ENCODE peak calls at places on chromosomes 13 and 19, in seven cellular contexts. F is cardiac fibroblast, Q is AG10803, A is transverse colon, W is A549, R is mucosa of descending colon, H is thoracic aorta. Z is an unnamed sample.

GRCh38 chr19:56350416-56351045 is 35.9 kb upstream of the ZSCAN5A start:
- DNase-seq in H (no peak), A (peak), Q (peak), R (no peak), F (peak), W (peak), Z (no peak)

GRCh38 chr13:49097374-49097773 is 121.7 kb downstream of the FNDC3A start:
- DNase-seq in A (no peak), H (no peak), Q (peak), W (peak), R (no peak), F (peak), Z (no peak)

GRCh38 chr19:29639086-29639485 is 26.2 kb upstream of the PLEKHF1 start:
- DNase-seq in W (no peak), F (no peak), R (no peak), Q (no peak), H (no peak), A (no peak), Z (no peak)

GRCh38 chr13:25752957-25753540 is 298.8 kb downstream of the SHISA2 start:
- DNase-seq in W (no peak), A (peak), H (peak), R (peak), Q (peak), F (peak), Z (no peak)

GRCh38 chr19:6210721-6211600 is 68.8 kb downstream of the MLLT1 start:
- DNase-seq in A (no peak), H (no peak), W (no peak), R (no peak), Q (no peak), F (no peak), Z (no peak)

GRCh38 chr19:17448190-17448967 is at the start of gene TMEM221:
- DNase-seq in A (peak), Q (no peak), W (peak), H (no peak), F (peak), R (peak), Z (no peak)

GRCh38 chr13:42239644-42240043 is 32.3 kb upstream of the AKAP11 start:
- DNase-seq in F (peak), Q (peak), W (peak), H (no peak), A (no peak), R (no peak), Z (no peak)

GRCh38 chr19:49335071-49335783 is at the start of gene CD37:
- DNase-seq in F (no peak), R (no peak), A (peak), W (no peak), H (no peak), Q (no peak), Z (no peak)

GRCh38 chr19:15871570-15871969 is 26.3 kb downstream of the CYP4F2 start:
- DNase-seq in R (peak), W (no peak), Q (no peak), H (no peak), A (peak), F (no peak), Z (no peak)

GRCh38 chr13:106349080-106349841 is 186.2 kb downstream of the EFNB2 start:
- DNase-seq in F (no peak), W (no peak), H (no peak), A (peak), R (peak), Q (no peak), Z (no peak)

GRCh38 chr13:70668983-70669382 is 560.7 kb upstream of the KLHL1 start:
- DNase-seq in Q (no peak), A (no peak), R (no peak), H (no peak), F (peak), W (no peak), Z (no peak)

GRCh38 chr13:96089749-96090239 is at the start of gene HS6ST3:
- DNase-seq in W (peak), H (no peak), Q (peak), A (no peak), F (peak), R (peak), Z (no peak)

GRCh38 chr13:29969286-29969685 is 118.9 kb upstream of the UBL3 start:
- DNase-seq in R (no peak), H (no peak), F (peak), A (no peak), Q (peak), W (no peak), Z (no peak)

GRCh38 chr13:25378528-25378927 is 6.8 kb downstream of the ATP8A2 start:
- DNase-seq in A (no peak), R (no peak), F (no peak), Q (no peak), W (no peak), H (no peak), Z (no peak)

GRCh38 chr13:90205081-90205480 is 1142.4 kb upstream of the MIR17HG start:
- DNase-seq in W (no peak), Q (no peak), R (no peak), A (no peak), H (no peak), F (no peak), Z (no peak)

GRCh38 chr19:3413796-3414327 is 47.5 kb downstream of the NFIC start:
- DNase-seq in F (no peak), A (no peak), Q (no peak), W (peak), H (no peak), R (no peak), Z (no peak)

GRCh38 chr13:46516624-46517318 is 36.2 kb upstream of the LRCH1 start:
- DNase-seq in Q (peak), W (no peak), R (no peak), F (peak), A (no peak), H (no peak), Z (no peak)

GRCh38 chr13:113814435-113814821 is 49.4 kb downstream of the GAS6 start:
- DNase-seq in A (no peak), F (peak), W (no peak), R (no peak), Q (peak), H (no peak), Z (no peak)

GRCh38 chr13:52348983-52349780 is 56.8 kb downstream of the THSD1 start:
- DNase-seq in A (no peak), F (peak), H (no peak), Q (peak), W (peak), R (no peak), Z (peak)

GRCh38 chr19:18449552-18449951 is 11.6 kb upstream of the ISYNA1 start:
- DNase-seq in R (no peak), Q (no peak), F (no peak), A (no peak), W (no peak), H (no peak), Z (no peak)

GRCh38 chr13:46339035-46339666 is 47.9 kb downstream of the RUBCNL start:
- DNase-seq in Q (peak), A (peak), W (no peak), F (peak), H (no peak), R (no peak), Z (peak)

GRCh38 chr19:13981467-13981866 is 24.7 kb downstream of the RFX1 start:
- DNase-seq in F (no peak), R (no peak), A (no peak), H (no peak), Q (no peak), W (no peak), Z (no peak)

GRCh38 chr13:97616385-97616784 is 182.4 kb downstream of the RAP2A start:
- DNase-seq in H (no peak), F (no peak), Q (no peak), R (no peak), W (no peak), A (no peak), Z (no peak)

GRCh38 chr13:48776396-48776795 is 122.7 kb downstream of the CYSLTR2 start:
- DNase-seq in F (peak), W (no peak), H (no peak), A (no peak), R (no peak), Q (peak), Z (no peak)

GRCh38 chr19:38918526-38918925 is 6.5 kb upstream of the CCER2 start:
- DNase-seq in H (no peak), Q (no peak), F (no peak), R (no peak), W (no peak), A (no peak), Z (no peak)

GRCh38 chr13:36430247-36431203 is 1.8 kb upstream of the CCNA1 start:
- DNase-seq in Q (no peak), W (no peak), A (no peak), H (no peak), F (peak), R (no peak), Z (no peak)

GRCh38 chr13:66347718-66348117 is 882.4 kb downstream of the PCDH9 start:
- DNase-seq in A (no peak), Q (no peak), W (peak), R (no peak), F (peak), H (no peak), Z (peak)

GRCh38 chr19:5298502-5298901 is 42.1 kb downstream of the PTPRS start:
- DNase-seq in A (no peak), R (no peak), F (no peak), W (no peak), Q (no peak), H (no peak), Z (no peak)

GRCh38 chr19:54431255-54431838 is 16.1 kb downstream of the TTYH1 start:
- DNase-seq in R (no peak), F (no peak), W (peak), A (peak), H (no peak), Q (no peak), Z (no peak)

GRCh38 chr19:50909240-50910070 is 1.7 kb downstream of the KLK4 start:
- DNase-seq in H (no peak), F (peak), A (peak), Q (no peak), R (peak), W (peak), Z (no peak)

GRCh38 chr19:3586124-3586626 is 897 bp downstream of the GIPC3 start:
- DNase-seq in Q (no peak), F (no peak), H (no peak), A (no peak), R (no peak), W (no peak), Z (no peak)

GRCh38 chr13:80755925-80756324 is 415.0 kb upstream of the SPRY2 start:
- DNase-seq in A (no peak), R (no peak), H (no peak), F (no peak), W (no peak), Q (no peak), Z (no peak)

GRCh38 chr19:58035863-58036262 is 2.0 kb downstream of the ZSCAN1 start:
- DNase-seq in F (no peak), H (no peak), A (no peak), Q (no peak), R (no peak), W (no peak), Z (no peak)

GRCh38 chr13:30679483-30680330 is 55.6 kb upstream of the ALOX5AP start:
- DNase-seq in W (peak), F (peak), R (no peak), A (no peak), Q (peak), H (no peak), Z (no peak)

DNA sequence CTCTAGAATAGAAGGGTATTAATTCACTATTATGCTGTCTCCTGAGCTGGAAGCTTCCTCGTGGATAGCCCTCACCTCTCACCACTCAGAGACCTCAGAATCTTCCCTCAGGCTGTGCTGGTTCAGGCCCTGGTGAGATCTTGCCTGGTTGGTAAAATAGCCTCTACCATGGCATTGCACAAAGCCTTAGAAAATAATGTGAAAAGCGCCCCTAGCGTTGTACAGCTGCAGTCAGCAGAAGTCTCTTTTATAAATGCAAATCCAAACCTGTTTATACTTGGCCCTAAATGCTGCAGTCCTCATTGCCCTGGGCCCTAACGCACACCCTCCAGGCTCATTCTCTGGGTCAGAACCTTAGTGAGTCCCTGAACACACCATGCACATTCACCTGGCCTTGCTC is 150.9 kb downstream of the KCTD15 start:
- DNase-seq in A (no peak), W (no peak), R (no peak), Q (no peak), F (no peak), H (no peak), Z (no peak)
- TF ChIP-seq CTCF in A (no peak), W (peak), R (no peak), Q (peak), F (peak), H (no peak), Z (no peak)

GRCh38 chr19:609001-609340 is 19.3 kb downstream of the HCN2 start:
- DNase-seq in R (peak), A (peak), W (peak), H (no peak), F (no peak), Q (no peak), Z (no peak)
- H3K4me3 ChIP-seq in R (no peak), A (no peak), W (no peak), H (no peak), F (no peak), Q (no peak), Z (no peak)

GRCh38 chr19:34690372-34690771 is 12.9 kb downstream of the ZNF302 start:
- DNase-seq in A (no peak), W (no peak), F (no peak), R (no peak), Q (no peak), H (no peak), Z (no peak)
- TF ChIP-seq CTCF in A (no peak), W (no peak), F (no peak), R (no peak), Q (no peak), H (no peak), Z (no peak)

GRCh38 chr19:44845612-44846454 is at the start of gene NECTIN2:
- DNase-seq in A (peak), W (peak), F (peak), R (peak), Q (peak), H (peak), Z (peak)

GRCh38 chr19:44846455-44847143 is 502 bp downstream of the NECTIN2 start:
- DNase-seq in A (peak), Q (peak), F (peak), R (peak), W (no peak), H (no peak), Z (no peak)

GRCh38 chr19:44847144-44848035 is 1.3 kb downstream of the NECTIN2 start:
- DNase-seq in A (peak), W (peak), H (no peak), Q (peak), F (peak), R (peak), Z (no peak)

GRCh38 chr19:44848036-44848804 is 2.1 kb downstream of the NECTIN2 start:
- DNase-seq in R (no peak), F (peak), Q (peak), A (no peak), W (no peak), H (no peak), Z (peak)

GRCh38 chr19:44845286-44845611 is 848 bp upstream of the NECTIN2 start:
- DNase-seq in Q (no peak), H (peak), R (no peak), W (no peak), A (no peak), F (no peak), Z (no peak)
- H3K4me3 ChIP-seq in Q (peak), H (peak), R (no peak), W (peak), A (peak), F (peak), Z (peak)

DNA sequence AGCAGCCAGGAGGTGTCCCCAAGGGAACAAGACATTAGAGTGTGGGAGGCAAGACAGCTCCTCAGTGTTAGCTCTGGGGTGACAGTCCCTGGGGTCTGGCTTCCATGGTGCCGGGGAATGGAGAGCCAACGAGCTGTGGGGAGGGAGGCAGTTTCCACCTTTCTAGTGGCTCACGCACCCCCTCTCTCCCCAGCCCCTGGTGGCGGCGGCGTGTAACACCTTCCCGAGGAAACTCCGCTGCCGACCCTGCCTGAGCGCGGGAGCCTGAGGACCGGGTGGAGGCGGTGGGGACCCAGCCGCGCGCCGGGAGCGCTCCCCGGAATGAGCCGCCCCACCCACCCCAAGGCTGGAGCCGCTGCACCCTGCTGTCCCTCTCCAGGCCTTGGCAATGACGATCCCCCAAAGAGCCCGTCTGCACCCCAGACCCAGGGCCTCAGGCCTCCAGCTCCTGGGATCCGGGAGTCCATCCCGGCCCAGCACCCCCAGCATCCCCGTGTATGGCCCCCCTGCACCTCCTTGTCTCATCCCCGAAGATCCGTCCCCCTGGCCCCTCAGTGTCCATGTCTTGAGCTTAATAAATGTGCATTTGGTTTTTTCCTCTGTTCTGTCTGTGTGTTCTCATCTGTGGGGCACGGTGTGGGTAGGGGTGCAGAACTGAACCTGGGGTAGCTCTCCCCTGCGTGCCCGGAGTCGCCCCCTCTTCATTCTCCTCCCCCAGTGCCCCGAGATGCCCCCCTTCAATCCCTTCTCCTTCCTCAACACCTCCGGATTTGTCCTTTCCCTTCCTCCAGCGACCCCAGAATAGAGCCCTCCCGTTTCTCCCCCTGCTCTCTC is 617 bp upstream of the FXYD5 start:
- DNase-seq in F (no peak), H (no peak), W (peak), R (peak), A (peak), Q (peak), Z (no peak)
- TF ChIP-seq CTCF in F (peak), H (peak), W (peak), R (no peak), A (peak), Q (peak), Z (peak)

GRCh38 chr13:112067121-112067741 is at the start of gene SOX1:
- DNase-seq in H (no peak), F (no peak), Q (no peak), A (no peak), W (no peak), R (no peak), Z (no peak)
- H3K4me3 ChIP-seq in H (peak), F (no peak), Q (no peak), A (peak), W (no peak), R (no peak), Z (no peak)

GRCh38 chr19:46374526-46375475 is 27.9 kb downstream of the PPP5C start:
- DNase-seq in R (no peak), W (no peak), Q (no peak), F (no peak), H (no peak), A (no peak), Z (no peak)

GRCh38 chr19:46373573-46374359 is 26.9 kb downstream of the PPP5C start:
- DNase-seq in W (peak), Q (peak), R (peak), F (peak), H (peak), A (peak), Z (peak)

GRCh38 chr19:46371371-46371901 is 24.5 kb downstream of the PPP5C start:
- DNase-seq in W (no peak), R (no peak), A (no peak), F (peak), Q (no peak), H (no peak), Z (no peak)

GRCh38 chr19:46369817-46370216 is 22.9 kb downstream of the PPP5C start:
- DNase-seq in W (no peak), H (no peak), R (no peak), Q (no peak), A (no peak), F (no peak), Z (no peak)

GRCh38 chr19:46372901-46373572 is 26.1 kb downstream of the PPP5C start:
- DNase-seq in R (no peak), W (peak), A (no peak), F (peak), H (no peak), Q (peak), Z (no peak)
- TF ChIP-seq CTCF in R (no peak), W (peak), A (no peak), F (peak), H (peak), Q (peak), Z (peak)

Z was measured in epithelial cell of proximal tubule.